ENCODE peak calls at places on chromosomes 16 and 17, in nine cellular contexts. J, X, L, D, R, I, A, U and B are unnamed samples.

GRCh38 chr17:77501101-77501566 is 360.4 kb downstream of the SEC14L1 start:
- DNase-seq in X (peak), D (peak), I (no peak), U (peak), A (peak), L (peak), R (peak), J (peak), B (peak)

GRCh38 chr16:85935957-85936760 is 37.2 kb downstream of the IRF8 start:
- DNase-seq in R (no peak), U (no peak), L (no peak), I (no peak), J (peak), A (no peak), X (peak), D (no peak), B (no peak)

GRCh38 chr16:4058386-4058785 is 57.9 kb downstream of the ADCY9 start:
- DNase-seq in L (peak), I (no peak), A (no peak), D (no peak), U (no peak), R (no peak), J (no peak), X (no peak), B (no peak)

GRCh38 chr16:57529324-57530103 is 6.9 kb downstream of the CCDC102A start:
- DNase-seq in A (no peak), R (no peak), L (no peak), X (no peak), U (peak), I (no peak), D (peak), J (no peak), B (no peak)

GRCh38 chr16:23194497-23195221 is 12.1 kb downstream of the SCNN1G start:
- DNase-seq in U (no peak), J (no peak), D (no peak), L (no peak), R (no peak), I (no peak), A (no peak), X (no peak), B (no peak)

GRCh38 chr16:923184-923583 is 47.6 kb downstream of the LMF1 start:
- DNase-seq in J (no peak), D (no peak), I (no peak), U (no peak), X (no peak), A (no peak), R (no peak), L (no peak), B (no peak)

GRCh38 chr16:67177743-67178699 is 5.7 kb downstream of the MATCAP1 start:
- DNase-seq in L (peak), D (peak), A (peak), J (peak), R (peak), I (peak), X (peak), U (peak), B (peak)

GRCh38 chr16:23607740-23608139 is 11.6 kb upstream of the NDUFAB1 start:
- DNase-seq in I (no peak), U (no peak), J (no peak), R (no peak), L (peak), A (no peak), X (no peak), D (no peak), B (peak)

GRCh38 chr17:50432125-50432762 is 6.2 kb downstream of the ACSF2 start:
- DNase-seq in I (no peak), U (no peak), L (no peak), A (no peak), X (no peak), R (no peak), D (no peak), J (no peak), B (no peak)

GRCh38 chr17:48595107-48595999 is 1.8 kb upstream of the HOXB5 start:
- DNase-seq in J (no peak), I (no peak), X (no peak), R (no peak), A (no peak), L (no peak), U (no peak), D (no peak), B (no peak)

GRCh38 chr17:36501963-36502362 is 15.5 kb downstream of the ZNHIT3 start:
- DNase-seq in I (no peak), X (no peak), A (peak), J (no peak), D (no peak), L (no peak), R (no peak), U (no peak), B (no peak)

GRCh38 chr17:78284146-78284545 is 52.7 kb downstream of the TMEM235 start:
- DNase-seq in L (no peak), J (no peak), A (peak), I (no peak), X (no peak), U (no peak), R (no peak), D (no peak), B (peak)

GRCh38 chr16:70683146-70683944 is 2.5 kb downstream of the MTSS2 start:
- DNase-seq in A (no peak), L (no peak), D (no peak), X (no peak), R (no peak), I (no peak), U (no peak), J (no peak), B (no peak)

GRCh38 chr16:81600275-81600674 is 155.7 kb downstream of the CMIP start:
- DNase-seq in U (peak), D (no peak), X (no peak), I (no peak), L (peak), J (no peak), R (peak), A (peak), B (peak)

GRCh38 chr16:11896776-11897175 is 19.0 kb downstream of the GSPT1 start:
- DNase-seq in X (no peak), U (no peak), D (no peak), R (no peak), A (no peak), L (peak), J (no peak), I (no peak), B (peak)

GRCh38 chr17:10843806-10844205 is 5.9 kb upstream of the PIRT start:
- DNase-seq in A (peak), J (no peak), I (no peak), X (no peak), D (peak), U (peak), L (no peak), R (no peak), B (peak)

GRCh38 chr16:87724490-87725291 is 41.1 kb downstream of the KLHDC4 start:
- DNase-seq in R (no peak), I (no peak), L (no peak), U (no peak), A (no peak), D (no peak), X (no peak), J (peak), B (no peak)

GRCh38 chr16:78656887-78657286 is 557.4 kb downstream of the WWOX start:
- DNase-seq in A (no peak), I (no peak), J (no peak), U (no peak), L (no peak), R (no peak), D (no peak), X (no peak), B (no peak)

GRCh38 chr16:84999200-84999599 is 12.1 kb downstream of the ZDHHC7 start:
- DNase-seq in J (no peak), R (no peak), D (no peak), L (peak), U (no peak), I (no peak), X (no peak), A (no peak), B (peak)

GRCh38 chr16:75996491-75996890 is 270.2 kb upstream of the CPHXL start:
- DNase-seq in R (no peak), I (no peak), L (no peak), U (no peak), J (no peak), A (no peak), D (no peak), X (peak), B (no peak)

GRCh38 chr17:76265624-76266243 is 586 bp downstream of the UBALD2 start:
- DNase-seq in I (no peak), A (peak), L (peak), D (peak), J (peak), U (peak), R (peak), X (no peak), B (peak)

GRCh38 chr16:46607529-46607928 is 13.7 kb downstream of the SHCBP1 start:
- DNase-seq in U (no peak), J (peak), R (no peak), I (peak), X (peak), D (peak), L (peak), A (peak), B (peak)

GRCh38 chr17:32529604-32530003 is 42.8 kb downstream of the CDK5R1 start:
- DNase-seq in D (no peak), R (no peak), A (no peak), X (no peak), J (no peak), L (no peak), I (no peak), U (no peak), B (no peak)

GRCh38 chr17:59365383-59365981 is 34.0 kb downstream of the YPEL2 start:
- DNase-seq in X (peak), A (peak), D (no peak), J (peak), L (no peak), I (no peak), U (peak), R (peak), B (no peak)

GRCh38 chr17:55323518-55324295 is 58.9 kb downstream of the HLF start:
- DNase-seq in L (no peak), U (no peak), X (no peak), I (no peak), A (no peak), J (no peak), R (no peak), D (no peak), B (no peak)

GRCh38 chr16:58096249-58096648 is 32.9 kb downstream of the CFAP20 start:
- DNase-seq in L (no peak), I (no peak), R (no peak), A (no peak), D (no peak), U (no peak), J (no peak), X (no peak), B (no peak)

GRCh38 chr16:3735541-3735940 is 18.2 kb upstream of the TRAP1 start:
- DNase-seq in A (no peak), U (no peak), J (no peak), L (no peak), R (no peak), D (no peak), X (no peak), I (no peak), B (no peak)

GRCh38 chr16:16167927-16168326 is 55.4 kb downstream of the ABCC6 start:
- DNase-seq in L (no peak), A (no peak), J (no peak), I (no peak), U (no peak), X (no peak), D (no peak), R (no peak), B (no peak)

GRCh38 chr17:36761203-36761945 is 160.0 kb downstream of the MRM1 start:
- DNase-seq in J (no peak), X (no peak), I (no peak), A (no peak), L (no peak), R (peak), U (no peak), D (peak), B (no peak)

GRCh38 chr17:32909787-32910369 is 18.1 kb upstream of the TMEM98 start:
- DNase-seq in L (peak), I (peak), R (peak), D (peak), U (peak), A (peak), X (peak), J (peak), B (peak)

GRCh38 chr17:14775761-14776492 is 475.0 kb downstream of the HS3ST3B1 start:
- DNase-seq in X (no peak), D (no peak), J (no peak), I (no peak), R (no peak), U (no peak), A (no peak), L (no peak), B (peak)

GRCh38 chr17:73491648-73492047 is 152.6 kb downstream of the SDK2 start:
- DNase-seq in A (no peak), L (no peak), X (no peak), U (peak), J (no peak), D (no peak), R (no peak), I (no peak), B (no peak)

GRCh38 chr16:75000481-75001081 is 1.8 kb downstream of the ZNRF1 start:
- DNase-seq in A (peak), U (peak), J (no peak), X (no peak), D (no peak), L (peak), R (peak), I (no peak), B (peak)

GRCh38 chr17:56074366-56074765 is 78.9 kb upstream of the ANKFN1 start:
- DNase-seq in U (no peak), L (no peak), A (peak), J (no peak), R (no peak), I (no peak), X (no peak), D (no peak), B (no peak)

GRCh38 chr17:1442187-1442586 is 13.8 kb downstream of the CRK start:
- DNase-seq in D (no peak), U (no peak), A (no peak), L (no peak), R (no peak), X (no peak), J (no peak), I (no peak), B (no peak)

GRCh38 chr17:68356520-68356919 is 65.2 kb downstream of the ARSG start:
- DNase-seq in A (no peak), L (no peak), I (no peak), U (no peak), X (no peak), D (no peak), J (no peak), R (no peak), B (no peak)
- TF ChIP-seq EZH2phosphoT487 in A (no peak), L (no peak), I (no peak), U (no peak), X (no peak), D (no peak), J (no peak), R (no peak), B (no peak)

GRCh38 chr17:80991645-80992076 is at the start of gene CHMP6:
- DNase-seq in R (peak), U (peak), A (peak), L (peak), I (peak), X (peak), J (peak), D (peak), B (peak)

GRCh38 chr17:80995131-80995530 is 3.5 kb downstream of the CHMP6 start:
- DNase-seq in X (no peak), L (no peak), J (no peak), I (no peak), U (peak), A (no peak), D (no peak), R (no peak), B (no peak)

GRCh38 chr17:80992077-80992947 is 671 bp downstream of the CHMP6 start:
- DNase-seq in R (peak), L (no peak), U (peak), D (peak), J (no peak), X (peak), I (no peak), A (peak), B (peak)

GRCh38 chr17:80990921-80991644 is 558 bp upstream of the CHMP6 start:
- DNase-seq in J (no peak), A (no peak), L (no peak), R (no peak), U (peak), X (no peak), D (no peak), I (no peak), B (no peak)

GRCh38 chr17:80992948-80993624 is 1.4 kb downstream of the CHMP6 start:
- DNase-seq in D (no peak), L (peak), X (no peak), R (no peak), U (peak), J (no peak), I (no peak), A (peak), B (no peak)
- H3K27ac ChIP-seq in D (no peak), L (no peak), X (no peak), R (no peak), U (no peak), J (no peak), I (no peak), A (no peak), B (no peak)

GRCh38 chr16:73025506-73026131 is 22.3 kb downstream of the ZFHX3 start:
- DNase-seq in L (no peak), X (no peak), I (no peak), D (no peak), R (no peak), J (no peak), U (peak), A (no peak), B (no peak)
- TF ChIP-seq EZH2phosphoT487 in L (no peak), X (no peak), I (no peak), D (no peak), R (no peak), J (no peak), U (no peak), A (no peak), B (no peak)

GRCh38 chr17:63698381-63698885 is 1.5 kb downstream of the LIMD2 start:
- DNase-seq in I (no peak), A (no peak), L (no peak), X (peak), R (no peak), J (peak), D (no peak), U (no peak), B (no peak)
- H3K27ac ChIP-seq in I (no peak), A (no peak), L (no peak), X (no peak), R (no peak), J (peak), D (no peak), U (no peak), B (no peak)

DNA sequence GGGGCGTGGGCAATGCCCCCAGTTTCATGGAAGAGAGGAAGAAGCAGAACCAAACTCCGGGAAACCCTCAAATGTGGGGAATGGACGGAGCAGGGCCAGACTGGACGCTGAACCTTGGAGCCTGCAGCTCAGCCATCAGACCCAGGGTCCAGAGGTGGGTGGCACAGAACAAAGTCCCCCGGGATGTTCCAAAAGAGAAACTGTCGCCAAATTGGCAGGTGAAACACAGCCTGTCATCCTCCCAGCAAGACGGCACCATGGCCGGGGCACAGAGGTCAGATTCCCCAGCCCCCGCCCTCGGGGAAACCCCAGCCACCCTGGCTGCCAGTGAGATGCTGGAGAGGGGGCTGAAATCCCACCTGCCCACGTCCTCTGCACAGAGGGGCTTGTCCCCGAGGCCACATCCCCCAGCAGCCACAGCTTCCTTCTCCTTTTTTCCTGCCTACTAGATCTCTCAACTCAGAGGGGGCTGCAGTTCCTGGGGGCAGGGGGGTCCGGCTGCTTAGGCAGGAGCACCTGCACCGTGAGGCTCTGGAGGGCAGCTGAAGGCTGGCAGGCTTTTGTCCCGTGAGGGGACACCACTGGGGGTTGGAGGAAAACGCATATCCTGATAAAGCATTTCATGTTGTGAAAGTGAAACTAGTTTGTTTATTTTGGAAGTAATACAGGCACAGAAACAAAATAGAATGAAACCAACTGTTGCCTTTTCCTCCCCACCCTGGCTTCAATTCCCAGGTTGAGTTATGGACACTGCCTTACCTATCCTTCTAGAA is 1.2 kb upstream of the SECTM1 start:
- DNase-seq in J (peak), X (peak), I (no peak), D (no peak), R (no peak), L (peak), U (no peak), A (no peak), B (peak)
- TF ChIP-seq EZH2phosphoT487 in J (no peak), X (no peak), I (no peak), D (no peak), R (no peak), L (no peak), U (no peak), A (no peak), B (no peak)

DNA sequence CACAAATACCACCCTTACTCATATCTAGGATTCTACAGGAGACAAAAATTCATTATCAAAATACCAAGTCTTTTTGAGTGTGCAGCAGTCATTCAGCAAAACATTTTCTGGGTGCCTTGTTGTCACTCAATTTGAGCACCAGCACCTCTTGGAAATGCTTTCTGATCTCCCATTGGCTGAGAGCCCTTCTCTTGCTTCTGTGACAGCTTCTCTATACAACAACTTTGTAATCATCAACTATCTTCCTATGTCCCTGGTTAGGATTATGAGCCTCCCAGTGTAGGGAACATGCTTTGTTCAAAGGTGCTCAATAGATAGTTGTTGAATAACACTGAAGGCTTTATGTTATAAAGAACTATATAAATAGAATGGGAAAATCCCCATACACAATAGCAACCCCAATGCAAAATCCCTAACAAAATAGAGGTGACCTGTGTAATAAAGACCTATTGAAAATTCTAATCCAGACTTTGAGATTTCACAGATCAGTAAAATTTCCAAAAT is 10.3 kb upstream of the RAB11FIP4 start:
- DNase-seq in I (no peak), J (no peak), A (no peak), X (no peak), U (no peak), L (no peak), R (no peak), D (no peak), B (no peak)
- H3K27ac ChIP-seq in I (no peak), J (no peak), A (no peak), X (no peak), U (no peak), L (no peak), R (no peak), D (no peak), B (no peak)

GRCh38 chr17:68527314-68527713 is 15.1 kb downstream of the PRKAR1A start:
- DNase-seq in D (no peak), X (no peak), I (no peak), A (no peak), J (no peak), U (no peak), L (no peak), R (no peak), B (no peak)
- TF ChIP-seq EZH2phosphoT487 in D (no peak), X (no peak), I (no peak), A (no peak), J (no peak), U (no peak), L (no peak), R (no peak), B (no peak)